ENCODE peak calls at places on chromosomes 3 and 15, in nine cellular contexts. N, K, R, Y, Q, L, F, J and D are unnamed samples.
A peak's percentile ranks its signal among the peaks of the same experiment; 100 is the strongest.

GRCh38 chr3:76203578-76203977 is 418.2 kb upstream of the ZNF717 start:
- DNase-seq in J (no peak), Q (no peak), N (no peak), F (no peak), Y (no peak), L (no peak), K (no peak), R (peak; percentile 36), D (peak; percentile 65)

GRCh38 chr15:24269923-24270322 is 405.7 kb upstream of the NPAP1 start:
- DNase-seq in K (no peak), J (no peak), F (no peak), Y (no peak), L (no peak), Q (no peak), R (no peak), N (no peak), D (no peak)

GRCh38 chr3:171744055-171744741 is 66.1 kb downstream of the PLD1 start:
- DNase-seq in N (no peak), F (no peak), Y (no peak), L (no peak), R (no peak), K (no peak), J (no peak), Q (no peak), D (no peak)

GRCh38 chr15:68311859-68312557 is 34.5 kb downstream of the FEM1B start:
- DNase-seq in J (no peak), L (no peak), K (no peak), Y (no peak), N (no peak), Q (no peak), R (no peak), F (no peak), D (peak; percentile 29)

GRCh38 chr3:129116482-129116946 is 5.1 kb downstream of the RAB43 start:
- DNase-seq in L (no peak), F (no peak), R (no peak), K (no peak), N (no peak), Q (no peak), J (no peak), Y (no peak), D (no peak)

GRCh38 chr3:174700736-174701135 is 158.4 kb upstream of the NAALADL2 start:
- DNase-seq in R (no peak), Q (no peak), Y (no peak), N (no peak), F (no peak), K (no peak), L (no peak), J (no peak), D (no peak)

GRCh38 chr3:176693416-176693815 is 503.9 kb downstream of the TBL1XR1 start:
- DNase-seq in J (no peak), F (no peak), Q (no peak), Y (no peak), R (no peak), N (no peak), L (no peak), K (no peak), D (no peak)

GRCh38 chr3:161989012-161989411 is 492.4 kb downstream of the OTOL1 start:
- DNase-seq in Y (no peak), N (no peak), L (no peak), J (no peak), R (no peak), F (no peak), Q (no peak), K (no peak), D (no peak)

GRCh38 chr15:52171807-52172206 is 19.4 kb downstream of the GNB5 start:
- DNase-seq in Y (no peak), J (no peak), N (no peak), R (no peak), Q (no peak), L (no peak), F (no peak), K (no peak), D (no peak)

GRCh38 chr15:80915462-80915861 is 74.2 kb downstream of the MESD start:
- DNase-seq in Q (no peak), F (no peak), L (no peak), J (no peak), N (no peak), R (no peak), K (no peak), Y (no peak), D (peak; percentile 63)

GRCh38 chr3:55515550-55516246 is 28.6 kb upstream of the WNT5A start:
- DNase-seq in F (no peak), J (no peak), Y (no peak), K (no peak), N (no peak), Q (no peak), L (no peak), R (no peak), D (peak; percentile 31)

GRCh38 chr3:120203016-120203415 is 82.0 kb downstream of the GPR156 start:
- DNase-seq in L (no peak), F (no peak), R (peak; percentile 88), K (no peak), Y (peak; percentile 91), N (peak; percentile 95), J (peak; percentile 89), Q (no peak), D (no peak)

GRCh38 chr3:72658466-72659100 is 189.7 kb downstream of the SHQ1 start:
- DNase-seq in N (no peak), Y (no peak), R (no peak), Q (no peak), F (no peak), L (no peak), K (no peak), J (no peak), D (no peak)

GRCh38 chr3:60045686-60046085 is 995.9 kb upstream of the CFAP20DC start:
- DNase-seq in R (no peak), K (no peak), Y (no peak), J (no peak), N (no peak), Q (no peak), F (no peak), L (no peak), D (no peak)

GRCh38 chr3:191428177-191428576 is 32.8 kb upstream of the PYDC2 start:
- DNase-seq in J (no peak), Q (no peak), R (no peak), L (no peak), N (no peak), F (no peak), Y (no peak), K (no peak), D (no peak)

GRCh38 chr3:108887137-108887536 is 64.6 kb downstream of the TRAT1 start:
- DNase-seq in Q (no peak), L (no peak), Y (no peak), N (no peak), R (no peak), J (no peak), F (no peak), K (no peak), D (no peak)

GRCh38 chr3:80233576-80233975 is 465.8 kb upstream of the ROBO1 start:
- DNase-seq in R (peak; percentile 11), Q (no peak), Y (peak; percentile 47), N (no peak), K (no peak), L (no peak), J (no peak), F (no peak), D (no peak)

GRCh38 chr3:132726341-132726823 is 4.2 kb upstream of the NPHP3 start:
- DNase-seq in R (peak; percentile 58), F (no peak), Q (no peak), L (peak; percentile 61), K (peak; percentile 66), Y (peak; percentile 41), J (peak; percentile 30), N (peak; percentile 51), D (no peak)

GRCh38 chr15:45393851-45394250 is 15.5 kb upstream of the GATM start:
- DNase-seq in L (no peak), N (no peak), Y (peak; percentile 25), R (peak; percentile 26), K (no peak), J (no peak), F (no peak), Q (no peak), D (peak; percentile 65)

GRCh38 chr3:12545473-12545791 is at the start of gene MKRN2OS:
- DNase-seq in R (peak; percentile 86), Y (peak; percentile 20), K (no peak), F (no peak), L (no peak), N (no peak), J (no peak), Q (no peak), D (peak; percentile 81)

GRCh38 chr3:82103241-82103640 is 341.8 kb upstream of the GBE1 start:
- DNase-seq in L (no peak), N (no peak), F (no peak), K (no peak), Q (no peak), Y (no peak), R (no peak), J (no peak), D (no peak)

GRCh38 chr3:195558602-195559001 is 15.5 kb upstream of the PPP1R2 start:
- DNase-seq in N (peak; percentile 69), Y (peak; percentile 63), J (no peak), L (peak; percentile 78), F (no peak), Q (no peak), R (peak; percentile 63), K (peak; percentile 77), D (peak; percentile 62)

GRCh38 chr3:188411750-188412149 is 257.8 kb downstream of the LPP start:
- DNase-seq in Q (no peak), L (no peak), F (no peak), R (no peak), Y (no peak), J (no peak), N (no peak), K (no peak), D (no peak)

GRCh38 chr3:187259171-187259570 is 32.4 kb downstream of the MASP1 start:
- DNase-seq in R (no peak), J (no peak), K (no peak), Q (no peak), F (no peak), Y (no peak), L (no peak), N (no peak), D (no peak)

GRCh38 chr15:64216722-64217428 is 54.1 kb upstream of the PPIB start:
- DNase-seq in R (no peak), F (no peak), N (peak; percentile 44), L (no peak), K (no peak), Q (no peak), Y (peak; percentile 36), J (peak; percentile 13), D (no peak)

GRCh38 chr3:179562467-179563297 is at the start of gene ACTL6A:
- DNase-seq in R (peak; percentile 100), Q (peak; percentile 99), K (peak; percentile 100), L (peak; percentile 100), F (peak; percentile 99), N (peak; percentile 99), Y (peak; percentile 99), J (peak; percentile 99), D (peak; percentile 100)

GRCh38 chr15:42315435-42316020 is 42.3 kb upstream of the TMEM87A start:
- DNase-seq in R (no peak), K (no peak), N (no peak), L (no peak), J (no peak), Q (no peak), Y (peak; percentile 4), F (no peak), D (no peak)